ENCODE peak calls at places on chromosomes 7 and 10, in five cellular contexts. G is HEK293T, Q is HepG2, T is H1, W is GM12878. D is an unnamed sample.

GRCh38 chr10:49601857-49602256 is 8.3 kb upstream of the SLC18A3 start:
- DNase-seq in G (no peak), Q (no peak), T (no peak), W (no peak), D (no peak)

GRCh38 chr10:69659286-69660027 is 29.4 kb downstream of the FAM241B start:
- DNase-seq in G (no peak), Q (no peak), T (no peak), W (no peak), D (no peak)

GRCh38 chr7:103031781-103032180 is 42.8 kb downstream of the FBXL13 start:
- DNase-seq in G (no peak), Q (no peak), T (no peak), W (no peak), D (no peak)

GRCh38 chr10:3525832-3526449 is 259.1 kb downstream of the KLF6 start:
- DNase-seq in G (peak; percentile 50), Q (peak; percentile 13), T (no peak), W (no peak), D (no peak)

GRCh38 chr10:126294451-126294850 is 93.8 kb downstream of the ADAM12 start:
- DNase-seq in G (no peak), Q (no peak), T (no peak), W (no peak), D (no peak)

GRCh38 chr7:105835441-105835840 is 41.0 kb downstream of the ATXN7L1 start:
- DNase-seq in G (no peak), Q (no peak), T (no peak), W (no peak), D (no peak)

GRCh38 chr10:93390691-93391090 is 91.4 kb downstream of the MYOF start:
- DNase-seq in G (no peak), Q (no peak), T (no peak), W (no peak), D (no peak)

GRCh38 chr7:84364708-84365107 is 170.1 kb upstream of the SEMA3A start:
- DNase-seq in G (no peak), Q (no peak), T (no peak), W (no peak), D (peak; percentile 28)

GRCh38 chr7:138513344-138513871 is 53.3 kb downstream of the TRIM24 start:
- DNase-seq in G (no peak), Q (no peak), T (no peak), W (no peak), D (no peak)

GRCh38 chr7:105759670-105760548 is 116.5 kb downstream of the ATXN7L1 start:
- DNase-seq in G (peak; percentile 15), Q (peak; percentile 41), T (no peak), W (no peak), D (no peak)

GRCh38 chr10:102467971-102468438 is 16.7 kb upstream of the C10orf95 start:
- DNase-seq in G (no peak), Q (no peak), T (no peak), W (no peak), D (no peak)

GRCh38 chr10:89252225-89252585 is 630 bp upstream of the LIPA start:
- DNase-seq in G (no peak), Q (no peak), T (no peak), W (no peak), D (no peak)

GRCh38 chr7:117946201-117946633 is 73.0 kb upstream of the CTTNBP2 start:
- DNase-seq in G (no peak), Q (no peak), T (no peak), W (no peak), D (peak; percentile 39)

GRCh38 chr10:82453678-82454293 is 578.8 kb downstream of the NRG3 start:
- DNase-seq in G (no peak), Q (no peak), T (no peak), W (no peak), D (no peak)

GRCh38 chr10:104109908-104110662 is 11.9 kb upstream of the SFR1 start:
- DNase-seq in G (no peak), Q (peak; percentile 35), T (no peak), W (peak; percentile 40), D (no peak)

GRCh38 chr10:122181901-122182799 is 88.9 kb upstream of the BTBD16 start:
- DNase-seq in G (no peak), Q (no peak), T (no peak), W (no peak), D (no peak)

GRCh38 chr10:32366588-32366987 is 19.6 kb upstream of the EPC1 start:
- DNase-seq in G (no peak), Q (no peak), T (no peak), W (no peak), D (no peak)

GRCh38 chr7:22125436-22125835 is 179.7 kb upstream of the CDCA7L start:
- DNase-seq in G (no peak), Q (no peak), T (no peak), W (no peak), D (no peak)

GRCh38 chr7:44766416-44766801 is 17.8 kb downstream of the ZMIZ2 start:
- DNase-seq in G (no peak), Q (no peak), T (no peak), W (no peak), D (no peak)

GRCh38 chr7:98935811-98936210 is 57.5 kb downstream of the TRRAP start:
- DNase-seq in G (no peak), Q (no peak), T (no peak), W (no peak), D (no peak)

GRCh38 chr10:128625926-128626325 is 499.7 kb upstream of the MKI67 start:
- DNase-seq in G (no peak), Q (no peak), T (no peak), W (no peak), D (no peak)

GRCh38 chr7:24576171-24577052 is 3.2 kb downstream of the PALS2 start:
- DNase-seq in G (peak; percentile 52), Q (peak; percentile 56), T (no peak), W (peak; percentile 64), D (peak; percentile 59)

GRCh38 chr10:24396396-24396795 is 187.5 kb downstream of the KIAA1217 start:
- DNase-seq in G (no peak), Q (no peak), T (no peak), W (no peak), D (no peak)

GRCh38 chr7:121992046-121992445 is 119.1 kb downstream of the PTPRZ1 start:
- DNase-seq in G (no peak), Q (no peak), T (no peak), W (no peak), D (no peak)

GRCh38 chr10:8273749-8274148 is 219.3 kb downstream of the GATA3 start:
- DNase-seq in G (no peak), Q (no peak), T (no peak), W (no peak), D (no peak)

GRCh38 chr7:45638916-45639315 is 64.7 kb downstream of the ADCY1 start:
- DNase-seq in G (no peak), Q (peak; percentile 58), T (no peak), W (no peak), D (no peak)

GRCh38 chr10:35225204-35225603 is 98.6 kb downstream of the CREM start:
- DNase-seq in G (no peak), Q (no peak), T (peak; percentile 30), W (no peak), D (no peak)

GRCh38 chr10:107496594-107496993 is 332.1 kb upstream of the SORCS1 start:
- DNase-seq in G (no peak), Q (no peak), T (no peak), W (no peak), D (no peak)
- TF ChIP-seq SUZ12 in G (no peak), Q (no peak), T (no peak), W (no peak), D (no peak)

GRCh38 chr10:110360857-110361474 is 56.2 kb upstream of the SMNDC1 start:
- DNase-seq in G (no peak), Q (no peak), T (no peak), W (no peak), D (no peak)

GRCh38 chr10:110365356-110366143 is 60.8 kb upstream of the SMNDC1 start:
- DNase-seq in G (no peak), Q (no peak), T (no peak), W (no peak), D (no peak)

GRCh38 chr10:110361800-110362456 is 57.2 kb upstream of the SMNDC1 start:
- DNase-seq in G (no peak), Q (no peak), T (no peak), W (no peak), D (no peak)

GRCh38 chr10:110364531-110364937 is 59.8 kb upstream of the SMNDC1 start:
- DNase-seq in G (no peak), Q (no peak), T (no peak), W (no peak), D (no peak)

DNA sequence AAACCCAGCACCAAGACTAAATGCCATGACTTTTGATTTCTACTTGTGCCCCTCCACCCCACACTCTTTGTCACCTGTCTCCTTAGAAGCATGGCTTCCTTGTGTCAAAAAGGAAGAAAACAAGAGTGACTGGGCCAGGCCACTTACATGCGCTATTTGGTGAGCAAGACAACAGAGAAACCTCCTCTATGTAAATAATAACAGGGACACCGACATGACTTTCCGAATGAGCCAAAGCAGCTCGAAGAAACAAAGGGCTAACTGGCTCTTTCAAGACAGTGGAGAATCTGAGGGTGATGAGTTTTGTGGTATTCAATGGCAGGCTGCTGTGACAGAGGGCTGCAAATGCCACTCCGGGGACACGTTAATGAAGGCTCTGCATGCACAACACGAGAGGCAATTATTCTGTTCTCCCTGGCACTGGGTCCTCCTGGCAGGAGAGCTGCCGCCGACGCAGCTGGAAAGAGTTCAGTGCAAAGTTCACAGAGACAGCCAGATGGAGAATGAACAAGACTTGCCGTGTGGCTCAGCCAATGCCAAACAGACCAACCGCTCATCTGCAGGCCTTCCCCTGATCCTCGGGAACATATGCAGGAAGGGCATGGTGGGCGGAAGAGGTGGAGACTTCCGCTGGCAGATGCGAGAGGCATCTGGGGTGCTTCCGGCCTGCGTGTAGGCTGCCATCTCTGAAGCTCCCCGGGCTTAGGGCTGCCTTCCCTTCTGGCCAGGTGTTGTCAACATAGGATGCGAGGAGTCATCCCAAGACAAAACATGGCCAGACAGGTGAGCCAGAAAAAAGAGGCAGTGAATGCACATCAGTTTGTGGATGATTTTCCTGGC is 59.1 kb upstream of the SMNDC1 start:
- DNase-seq in G (no peak), Q (no peak), T (no peak), W (no peak), D (no peak)
- TF ChIP-seq SUZ12 in G (no peak), Q (no peak), T (no peak), W (no peak), D (no peak)

GRCh38 chr10:27799046-27799445 is 53.4 kb upstream of the MKX start:
- DNase-seq in G (no peak), Q (no peak), T (no peak), W (no peak), D (no peak)

GRCh38 chr10:27801171-27801785 is 55.7 kb upstream of the MKX start:
- DNase-seq in G (no peak), Q (no peak), T (no peak), W (no peak), D (no peak)

GRCh38 chr10:27805215-27805614 is 59.6 kb upstream of the MKX start:
- DNase-seq in G (no peak), Q (no peak), T (no peak), W (no peak), D (no peak)

DNA sequence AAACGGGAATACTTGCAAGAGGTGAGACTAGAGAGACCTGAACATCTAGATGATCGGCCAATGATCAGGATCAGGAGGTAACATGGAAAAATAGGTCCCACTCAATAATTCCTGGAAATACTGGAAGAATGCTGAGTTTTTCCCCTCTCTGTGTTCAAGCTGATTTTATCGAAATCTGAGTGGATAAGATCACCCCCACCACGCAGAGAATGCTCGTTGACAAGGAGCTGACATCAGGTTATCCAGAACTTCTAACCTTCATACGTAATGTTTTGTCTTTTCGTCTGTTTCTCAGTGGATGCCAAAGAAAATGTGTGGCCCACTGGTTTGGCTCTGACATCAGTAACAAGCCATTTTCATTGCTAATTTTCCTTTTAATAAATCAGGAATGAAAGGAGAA is 58.5 kb upstream of the MKX start:
- DNase-seq in G (no peak), Q (no peak), T (no peak), W (no peak), D (no peak)
- TF ChIP-seq SUZ12 in G (no peak), Q (no peak), T (no peak), W (no peak), D (no peak)

GRCh38 chr10:11109590-11109989 is 91.9 kb downstream of the CELF2 start:
- DNase-seq in G (no peak), Q (no peak), T (no peak), W (no peak), D (no peak)
- TF ChIP-seq SUZ12 in G (no peak), Q (no peak), T (no peak), W (no peak), D (no peak)